ENCODE peak calls at places on chromosomes 13 and 19, in ten cellular contexts. A is mesenchymal stem cell, Q is GM12865, B is AG09309, E is right cardiac atrium, C is uterus, Y is suprapubic skin, O is small intestine, N is fibroblast of mammary gland, Z is aorta. R is an unnamed sample.

GRCh38 chr13:72004975-72005374 is 138.0 kb upstream of the DACH1 start:
- DNase-seq in Z (no peak), A (no peak), E (no peak), B (no peak), N (peak; percentile 58), C (no peak), Q (no peak), Y (no peak), O (no peak), R (peak; percentile 72)

GRCh38 chr19:44025217-44025936 is at the start of gene ZNF222:
- DNase-seq in C (peak; percentile 74), Y (peak; percentile 84), Z (peak; percentile 93), B (peak; percentile 44), A (peak; percentile 94), N (peak; percentile 92), E (peak; percentile 87), O (peak; percentile 92), Q (peak; percentile 89), R (peak; percentile 65)

GRCh38 chr19:6056801-6057650 is 53.3 kb downstream of the RFX2 start:
- DNase-seq in C (peak; percentile 87), A (peak; percentile 98), Y (peak; percentile 92), N (peak; percentile 97), B (peak; percentile 90), O (peak; percentile 79), Z (peak; percentile 92), Q (no peak), E (peak; percentile 86), R (peak; percentile 57)

GRCh38 chr19:42635233-42635539 is 40.5 kb upstream of the CEACAM8 start:
- DNase-seq in N (no peak), Y (no peak), A (no peak), Z (no peak), C (no peak), B (no peak), Q (no peak), O (no peak), E (no peak), R (no peak)

GRCh38 chr13:98143157-98143553 is 261 bp downstream of the FARP1 start:
- DNase-seq in Y (no peak), B (no peak), O (no peak), Q (no peak), C (peak; percentile 50), E (peak; percentile 84), N (no peak), Z (peak; percentile 87), A (no peak), R (no peak)

GRCh38 chr19:52200044-52200443 is 10.2 kb downstream of the PPP2R1A start:
- DNase-seq in B (peak; percentile 28), Q (no peak), C (peak; percentile 57), A (peak; percentile 82), Y (no peak), Z (peak; percentile 76), O (no peak), N (peak; percentile 90), E (no peak), R (peak; percentile 67)

GRCh38 chr19:31255863-31256600 is 93.2 kb downstream of the TSHZ3 start:
- DNase-seq in B (no peak), Y (no peak), N (no peak), Q (no peak), O (no peak), Z (no peak), E (no peak), C (no peak), A (no peak), R (no peak)

GRCh38 chr13:95007322-95007721 is 293.9 kb downstream of the ABCC4 start:
- DNase-seq in E (no peak), C (no peak), B (no peak), Y (no peak), N (no peak), A (no peak), O (no peak), Z (no peak), Q (no peak), R (no peak)

GRCh38 chr13:79141082-79141481 is 265.0 kb downstream of the RBM26 start:
- DNase-seq in O (no peak), B (no peak), Z (no peak), A (no peak), N (no peak), E (no peak), Y (no peak), Q (no peak), C (no peak), R (no peak)

GRCh38 chr13:23934481-23934880 is 37.2 kb upstream of the C1QTNF9B start:
- DNase-seq in Y (no peak), Z (no peak), A (no peak), Q (no peak), N (peak; percentile 82), B (peak; percentile 7), E (no peak), C (no peak), O (no peak), R (peak; percentile 51)

GRCh38 chr13:101490400-101491015 is 38.0 kb downstream of the ITGBL1 start:
- DNase-seq in Z (no peak), B (no peak), A (peak; percentile 31), E (no peak), C (no peak), Y (no peak), N (peak; percentile 44), O (no peak), Q (no peak), R (no peak)

GRCh38 chr13:101493541-101493940 is 41.1 kb downstream of the ITGBL1 start:
- DNase-seq in Z (no peak), C (no peak), O (no peak), A (no peak), Y (no peak), N (no peak), Q (no peak), E (no peak), B (no peak), R (no peak)

GRCh38 chr13:101489635-101490034 is 37.2 kb downstream of the ITGBL1 start:
- DNase-seq in Z (no peak), O (no peak), Y (no peak), C (no peak), Q (no peak), B (no peak), N (no peak), E (no peak), A (peak; percentile 18), R (no peak)

GRCh38 chr13:101488734-101489133 is 36.3 kb downstream of the ITGBL1 start:
- DNase-seq in Y (no peak), E (peak; percentile 25), O (no peak), C (no peak), N (no peak), Q (no peak), Z (no peak), A (no peak), B (no peak), R (no peak)

GRCh38 chr13:101492251-101492910 is 39.9 kb downstream of the ITGBL1 start:
- DNase-seq in B (no peak), N (no peak), Y (no peak), Q (no peak), E (no peak), Z (no peak), C (no peak), A (no peak), O (no peak), R (no peak)
- H3K4me3 ChIP-seq in B (no peak overlapping the region), N (no peak overlapping the region), Y (no peak overlapping the region), Q (no peak overlapping the region), E (no peak overlapping the region), Z (no peak overlapping the region), C (no peak overlapping the region), A (peak overlapping the region; percentile 21), O (no peak overlapping the region), R (no peak overlapping the region)

GRCh38 chr13:30234763-30235162 is 72.6 kb downstream of the KATNAL1 start:
- DNase-seq in Y (no peak), N (no peak), A (peak; percentile 9), Q (no peak), B (no peak), C (no peak), Z (no peak), O (no peak), E (no peak), R (no peak)
- H3K4me3 ChIP-seq in Y (no peak overlapping the region), N (no peak overlapping the region), A (no peak overlapping the region), Q (no peak overlapping the region), B (no peak overlapping the region), C (no peak overlapping the region), Z (no peak overlapping the region), O (no peak overlapping the region), E (no peak overlapping the region), R (no peak overlapping the region)

GRCh38 chr13:31846182-31846938 is 107.0 kb downstream of the RXFP2 start:
- DNase-seq in Q (peak; percentile 92), N (peak; percentile 77), E (peak; percentile 97), Y (peak; percentile 88), B (peak; percentile 16), Z (peak; percentile 97), A (peak; percentile 87), O (peak; percentile 70), C (peak; percentile 88), R (peak; percentile 74)
- H3K4me3 ChIP-seq in Q (peak overlapping the region; percentile 73), N (peak overlapping the region; percentile 61), E (peak overlapping the region; percentile 84), Y (peak overlapping the region; percentile 88), B (peak overlapping the region; percentile 64), Z (peak overlapping the region; percentile 98), A (peak overlapping the region; percentile 84), O (peak overlapping the region; percentile 58), C (peak overlapping the region; percentile 77), R (peak overlapping the region; percentile 65)

GRCh38 chr13:41019027-41019487 is at the start of gene ELF1:
- DNase-seq in Z (no peak), E (no peak), Y (no peak), A (peak; percentile 74), B (no peak), N (peak; percentile 82), Q (peak; percentile 95), O (peak; percentile 91), C (no peak), R (peak; percentile 14)
- H3K4me3 ChIP-seq in Z (no peak within 1 kb of the TSS), E (peak within 1 kb of the TSS; percentile 32), Y (peak within 1 kb of the TSS; percentile 47), A (peak within 1 kb of the TSS; percentile 64), B (no peak within 1 kb of the TSS), N (peak within 1 kb of the TSS; percentile 49), Q (peak within 1 kb of the TSS; percentile 96), O (peak within 1 kb of the TSS; percentile 52), C (peak within 1 kb of the TSS; percentile 25), R (no peak within 1 kb of the TSS)

DNA sequence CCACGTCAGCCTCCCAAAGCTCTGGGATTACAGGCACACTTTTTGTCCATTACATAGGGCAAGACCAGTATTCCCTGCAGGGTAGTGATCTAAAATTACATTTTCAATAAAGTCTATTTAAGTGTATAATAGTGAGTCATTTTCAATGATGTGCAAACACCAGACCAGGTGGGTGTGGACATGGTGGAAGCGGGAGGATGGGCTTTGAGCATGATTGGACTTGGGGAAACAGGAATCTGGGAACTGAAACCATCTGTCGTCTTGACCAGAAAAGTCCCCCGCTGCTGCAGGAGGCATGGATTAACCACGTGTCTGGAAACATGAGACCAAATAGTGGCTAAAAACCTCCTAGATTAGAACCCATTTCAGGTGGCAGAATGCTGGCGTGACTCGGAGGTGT is 4.9 kb downstream of the FXYD3 start:
- DNase-seq in C (no peak), N (peak; percentile 96), B (peak; percentile 92), O (peak; percentile 38), A (no peak), Z (no peak), Y (no peak), Q (no peak), E (no peak), R (peak; percentile 85)
- H3K4me3 ChIP-seq in C (no peak overlapping the region), N (no peak overlapping the region), B (no peak overlapping the region), O (no peak overlapping the region), A (no peak overlapping the region), Z (no peak overlapping the region), Y (peak overlapping the region; percentile 57), Q (no peak overlapping the region), E (no peak overlapping the region), R (no peak overlapping the region)

R was measured in skeletal muscle cell.